ENCODE peak calls at places on chromosomes 7 and 10, in six cellular contexts. P, L, G, I, U and K are unnamed samples.
A peak's percentile ranks its signal among the peaks of the same experiment; 100 is the strongest.

GRCh38 chr7:1973321-1974251 is 259.2 kb downstream of the MAD1L1 start:
- DNase-seq in P (no peak), L (no peak), G (no peak), I (no peak), U (peak; percentile 33), K (no peak)

GRCh38 chr10:43111921-43112607 is 26.2 kb upstream of the CSGALNACT2 start:
- DNase-seq in P (no peak), L (no peak), G (no peak), I (no peak), U (peak; percentile 41), K (no peak)

GRCh38 chr10:92156874-92157273 is 134.0 kb downstream of the CPEB3 start:
- DNase-seq in P (no peak), L (peak; percentile 9), G (no peak), I (peak; percentile 6), U (no peak), K (no peak)

GRCh38 chr7:115417662-115418061 is 495.8 kb downstream of the MDFIC start:
- DNase-seq in P (no peak), L (no peak), G (no peak), I (no peak), U (no peak), K (no peak)

GRCh38 chr7:47088329-47089067 is 493.4 kb downstream of the TNS3 start:
- DNase-seq in P (peak; percentile 63), L (peak; percentile 49), G (peak; percentile 69), I (peak; percentile 79), U (peak; percentile 55), K (peak; percentile 65)

GRCh38 chr10:75294031-75294437 is 58.3 kb upstream of the COMTD1 start:
- DNase-seq in P (peak; percentile 25), L (no peak), G (peak; percentile 14), I (no peak), U (no peak), K (no peak)

GRCh38 chr7:25964483-25964961 is 187.5 kb upstream of the NFE2L3 start:
- DNase-seq in P (no peak), L (peak; percentile 34), G (no peak), I (no peak), U (no peak), K (no peak)

GRCh38 chr10:59626523-59626869 is 83.2 kb downstream of the SLC16A9 start:
- DNase-seq in P (no peak), L (no peak), G (peak; percentile 26), I (no peak), U (no peak), K (no peak)

GRCh38 chr7:1899201-1899600 is 229.1 kb downstream of the ELFN1 start:
- DNase-seq in P (no peak), L (no peak), G (no peak), I (peak; percentile 89), U (peak; percentile 40), K (no peak)

GRCh38 chr7:537911-538634 is 18.4 kb upstream of the PDGFA start:
- DNase-seq in P (peak; percentile 99), L (no peak), G (peak; percentile 86), I (peak; percentile 90), U (peak; percentile 85), K (no peak)

GRCh38 chr7:75879771-75880184 is 944 bp downstream of the RHBDD2 start:
- DNase-seq in P (no peak), L (no peak), G (peak; percentile 32), I (peak; percentile 54), U (no peak), K (no peak)

GRCh38 chr10:21363087-21363752 is 162.3 kb downstream of the SKIDA1 start:
- DNase-seq in P (no peak), L (no peak), G (no peak), I (no peak), U (no peak), K (no peak)

GRCh38 chr7:154571772-154572171 is 431.2 kb downstream of the PAXIP1 start:
- DNase-seq in P (no peak), L (no peak), G (no peak), I (no peak), U (no peak), K (no peak)

GRCh38 chr7:133352430-133352829 is 99.6 kb downstream of the EXOC4 start:
- DNase-seq in P (no peak), L (no peak), G (no peak), I (no peak), U (no peak), K (no peak)

GRCh38 chr7:76430211-76430610 is 5.5 kb downstream of the ZP3 start:
- DNase-seq in P (peak; percentile 25), L (no peak), G (no peak), I (no peak), U (no peak), K (no peak)

GRCh38 chr10:51718804-51719291 is 19.5 kb upstream of the CSTF2T start:
- DNase-seq in P (no peak), L (no peak), G (no peak), I (peak; percentile 72), U (no peak), K (no peak)

GRCh38 chr10:86945361-86946214 is 11.8 kb downstream of the MMRN2 start:
- DNase-seq in P (peak; percentile 40), L (no peak), G (peak; percentile 88), I (peak; percentile 33), U (no peak), K (peak; percentile 64)

GRCh38 chr10:22148956-22149355 is 68.9 kb downstream of the EBLN1 start:
- DNase-seq in P (no peak), L (no peak), G (no peak), I (peak; percentile 59), U (no peak), K (no peak)

GRCh38 chr7:44930921-44931320 is 45.6 kb upstream of the PURB start:
- DNase-seq in P (no peak), L (no peak), G (no peak), I (no peak), U (no peak), K (no peak)

GRCh38 chr7:101792051-101792651 is 25.3 kb upstream of the CUX1 start:
- DNase-seq in P (no peak), L (peak; percentile 43), G (no peak), I (peak; percentile 87), U (no peak), K (no peak)

GRCh38 chr10:79142064-79142491 is 73.3 kb downstream of the ZMIZ1 start:
- DNase-seq in P (no peak), L (no peak), G (no peak), I (peak; percentile 57), U (no peak), K (no peak)

GRCh38 chr7:106256137-106256536 is 28.6 kb downstream of the NAMPT start:
- DNase-seq in P (no peak), L (no peak), G (no peak), I (no peak), U (no peak), K (no peak)

GRCh38 chr7:106257752-106258151 is 27.0 kb downstream of the NAMPT start:
- DNase-seq in P (no peak), L (no peak), G (no peak), I (no peak), U (no peak), K (no peak)

GRCh38 chr7:106252568-106252967 is 32.2 kb downstream of the NAMPT start:
- DNase-seq in P (no peak), L (no peak), G (no peak), I (no peak), U (no peak), K (no peak)

GRCh38 chr7:106254525-106255128 is 30.2 kb downstream of the NAMPT start:
- DNase-seq in P (no peak), L (no peak), G (no peak), I (no peak), U (no peak), K (no peak)

GRCh38 chr7:106255246-106255645 is 29.5 kb downstream of the NAMPT start:
- DNase-seq in P (no peak), L (no peak), G (no peak), I (no peak), U (no peak), K (no peak)
- H3K36me3 ChIP-seq in P (peaks cover 72% of the 10 kb centered on the region), L (no peaks in the 10 kb centered on the region), G (peaks cover 9% of the 10 kb centered on the region), I (peaks cover 47% of the 10 kb centered on the region), U (peaks cover 96% of the 10 kb centered on the region), K (peaks cover 60% of the 10 kb centered on the region)

GRCh38 chr10:96250349-96250748 is 21.0 kb downstream of the BLNK start:
- DNase-seq in P (no peak), L (no peak), G (no peak), I (no peak), U (no peak), K (no peak)
- H3K36me3 ChIP-seq in P (no peaks in the 10 kb centered on the region), L (no peaks in the 10 kb centered on the region), G (no peaks in the 10 kb centered on the region), I (no peaks in the 10 kb centered on the region), U (no peaks in the 10 kb centered on the region), K (no peaks in the 10 kb centered on the region)

GRCh38 chr7:4745265-4745919 is 30.0 kb upstream of the AP5Z1 start:
- DNase-seq in P (no peak), L (no peak), G (no peak), I (no peak), U (no peak), K (no peak)
- H3K36me3 ChIP-seq in P (peaks cover 30% of the 10 kb centered on the region), L (no peaks in the 10 kb centered on the region), G (no peaks in the 10 kb centered on the region), I (peaks cover 7% of the 10 kb centered on the region), U (peaks cover 44% of the 10 kb centered on the region), K (peaks cover 57% of the 10 kb centered on the region)

GRCh38 chr10:122189185-122189584 is 81.9 kb upstream of the BTBD16 start:
- DNase-seq in P (no peak), L (no peak), G (no peak), I (no peak), U (no peak), K (no peak)

GRCh38 chr10:122192142-122192541 is 79.0 kb upstream of the BTBD16 start:
- DNase-seq in P (no peak), L (no peak), G (peak; percentile 78), I (no peak), U (no peak), K (no peak)

GRCh38 chr10:122190553-122190952 is 80.5 kb upstream of the BTBD16 start:
- DNase-seq in P (no peak), L (no peak), G (no peak), I (no peak), U (no peak), K (no peak)

GRCh38 chr10:122188706-122189105 is 82.4 kb upstream of the BTBD16 start:
- DNase-seq in P (no peak), L (peak; percentile 86), G (no peak), I (no peak), U (no peak), K (no peak)

GRCh38 chr10:122190151-122190550 is 80.9 kb upstream of the BTBD16 start:
- DNase-seq in P (no peak), L (no peak), G (no peak), I (no peak), U (no peak), K (no peak)
- H3K36me3 ChIP-seq in P (no peaks in the 10 kb centered on the region), L (no peaks in the 10 kb centered on the region), G (no peaks in the 10 kb centered on the region), I (no peaks in the 10 kb centered on the region), U (peaks cover 30% of the 10 kb centered on the region), K (peaks cover under 1% of the 10 kb centered on the region)